ENCODE peak calls at places on chromosomes 3 and 15, in eight cellular contexts. P is heart left ventricle, H is tibial nerve, L is iPS DF 6.9, K is Panc1, Y is lung, M is right cardiac atrium, Q is pancreas. E is an unnamed sample. For H3K4me1 and H3K9me3, the result is how much of the 10 kb centered on the place peaks cover.

GRCh38 chr3:8968375-8968882 is 5.2 kb upstream of the RAD18 start:
- DNase-seq in P (no peak), H (no peak), L (no peak), K (no peak), Y (no peak), M (no peak), Q (no peak), E (no peak)

GRCh38 chr3:73192036-73192738 is 130.7 kb downstream of the EBLN2 start:
- DNase-seq in P (no peak), H (no peak), L (peak), K (no peak), Y (no peak), M (no peak), Q (no peak), E (no peak)

GRCh38 chr15:73156431-73157191 is 104.3 kb downstream of the NEO1 start:
- DNase-seq in P (no peak), H (no peak), L (no peak), K (no peak), Y (no peak), M (peak), Q (no peak), E (no peak)

GRCh38 chr3:178099885-178100284 is 436.4 kb upstream of the KCNMB2 start:
- DNase-seq in P (no peak), H (no peak), L (no peak), K (no peak), Y (no peak), M (no peak), Q (no peak), E (no peak)

GRCh38 chr3:197031315-197032285 is 2.0 kb upstream of the MELTF start:
- DNase-seq in P (peak), H (peak), L (no peak), K (peak), Y (peak), M (peak), Q (no peak), E (peak)

GRCh38 chr3:138260636-138261035 is 69.0 kb downstream of the NME9 start:
- DNase-seq in P (no peak), H (no peak), L (no peak), K (no peak), Y (no peak), M (no peak), Q (no peak), E (no peak)

GRCh38 chr3:108468577-108468976 is 41.8 kb downstream of the MYH15 start:
- DNase-seq in P (no peak), H (no peak), L (no peak), K (no peak), Y (no peak), M (no peak), Q (no peak), E (no peak)

GRCh38 chr3:73520931-73521461 is 103.7 kb downstream of the PDZRN3 start:
- DNase-seq in P (no peak), H (peak), L (no peak), K (no peak), Y (no peak), M (peak), Q (no peak), E (peak)

GRCh38 chr3:141440942-141441341 is 45.9 kb upstream of the RASA2 start:
- DNase-seq in P (no peak), H (no peak), L (no peak), K (no peak), Y (no peak), M (no peak), Q (no peak), E (no peak)

GRCh38 chr3:45426161-45426560 is 37.8 kb downstream of the LARS2 start:
- DNase-seq in P (no peak), H (no peak), L (peak), K (no peak), Y (peak), M (no peak), Q (no peak), E (no peak)

DNA sequence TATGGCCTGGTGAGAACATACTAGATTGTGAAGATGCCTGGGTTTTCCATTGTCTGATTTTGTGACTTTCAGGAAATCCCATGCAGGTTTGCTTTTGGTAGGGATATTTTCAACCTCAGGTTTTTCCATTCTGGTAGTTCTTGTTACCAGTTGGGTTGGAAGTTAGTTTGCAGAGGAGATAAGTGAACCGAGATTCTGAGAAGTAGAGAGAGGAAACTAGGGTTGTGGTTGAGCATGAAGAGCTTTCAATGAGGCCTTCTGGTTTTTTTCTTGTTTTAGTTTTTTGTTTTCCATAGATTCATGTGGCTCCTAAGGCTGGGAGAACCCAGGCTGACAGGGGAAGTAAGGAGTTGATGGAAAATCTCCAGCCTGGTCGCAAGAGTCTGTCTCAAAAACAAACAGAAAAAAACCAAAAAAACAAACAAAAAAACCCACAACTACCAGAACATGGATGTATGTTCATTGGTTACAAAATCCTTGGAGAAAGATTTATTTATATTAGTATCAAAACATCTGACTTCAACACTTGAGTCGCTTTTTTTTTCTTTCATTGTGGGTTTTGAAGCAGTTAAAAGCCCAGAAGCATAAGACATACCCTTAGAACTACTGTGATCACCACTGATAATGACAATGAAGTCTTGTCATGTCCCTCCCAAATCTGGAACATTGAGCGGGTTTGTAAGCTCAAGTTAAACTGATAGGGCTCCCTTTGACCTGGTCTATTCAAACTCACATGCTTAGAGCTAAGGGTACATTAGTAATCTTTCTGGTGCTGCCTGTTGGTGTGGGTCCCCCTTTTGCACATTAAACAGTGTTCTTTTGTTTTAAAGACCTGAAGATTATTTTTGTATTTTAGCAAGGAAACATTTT is 3.2 kb downstream of the GPR171 start:
- DNase-seq in P (no peak), H (no peak), L (no peak), K (no peak), Y (no peak), M (no peak), Q (no peak), E (no peak)
- H3K4me1 ChIP-seq in P (under half), H (under half), L (under half), K (under half), Y (under half), M (under half), Q (under half), E (under half)

DNA sequence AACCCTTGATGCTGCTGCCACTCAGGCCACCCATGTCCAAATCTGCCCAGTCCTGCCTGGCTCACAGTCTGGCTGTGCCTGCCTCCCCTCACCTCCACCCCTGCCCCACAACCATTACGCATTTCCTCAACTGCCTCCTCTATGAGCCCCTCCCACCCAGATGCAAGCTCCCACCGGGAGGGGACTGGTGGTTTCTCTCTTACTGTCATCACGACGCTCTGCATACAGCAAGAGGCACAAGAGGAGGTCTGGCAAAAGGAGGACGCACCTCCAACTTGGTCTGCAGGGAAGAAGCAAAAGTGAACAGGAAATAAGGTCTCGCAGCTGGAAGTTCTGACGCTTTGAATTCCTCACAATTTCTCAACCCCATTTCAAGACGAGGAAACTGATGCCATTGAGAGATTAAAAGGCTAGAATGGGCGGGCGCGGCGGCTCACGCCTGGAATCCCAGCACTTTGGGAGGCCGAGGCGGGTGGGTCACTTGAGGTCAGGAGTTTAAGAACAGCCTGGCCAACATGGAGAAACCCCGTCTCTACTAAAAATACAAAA is 42.3 kb upstream of the MUC4 start:
- DNase-seq in P (no peak), H (no peak), L (no peak), K (no peak), Y (no peak), M (no peak), Q (no peak), E (no peak)
- H3K27ac ChIP-seq in P (no peak), H (no peak), L (no peak), K (no peak), Y (no peak), M (no peak), Q (no peak), E (no peak)

DNA sequence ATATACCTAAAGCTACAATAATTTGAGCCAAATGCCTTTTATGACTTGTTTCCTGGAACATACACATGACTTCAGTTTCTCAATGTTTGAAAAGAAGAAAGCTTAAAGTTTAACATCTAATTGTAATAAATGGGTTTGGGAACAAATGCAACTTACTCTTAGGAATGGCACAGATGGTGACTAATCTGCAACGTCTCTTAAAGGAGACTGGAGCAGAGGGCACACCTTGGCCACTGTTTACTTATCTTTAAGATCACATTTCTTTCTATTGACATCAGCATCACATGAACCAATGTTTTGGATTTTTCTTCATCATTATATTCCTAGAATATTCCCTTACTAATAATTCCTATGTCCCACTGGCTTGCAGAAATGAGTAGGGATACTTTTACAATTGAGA is 229.5 kb downstream of the CHL1 start:
- DNase-seq in P (no peak), H (no peak), L (no peak), K (no peak), Y (no peak), M (no peak), Q (no peak), E (no peak)
- H3K9me3 ChIP-seq in P (under half), H (under half), L (under half), K (under half), Y (under half), M (under half), Q (under half), E (under half)

GRCh38 chr3:147297756-147298155 is 108.6 kb downstream of the ZIC4 start:
- DNase-seq in P (no peak), H (no peak), L (no peak), K (no peak), Y (no peak), M (no peak), Q (no peak), E (no peak)
- H3K4me1 ChIP-seq in P (under half), H (under half), L (under half), K (under half), Y (under half), M (under half), Q (under half), E (under half)

GRCh38 chr3:188154758-188155574 is 1.0 kb downstream of the LPP start:
- DNase-seq in P (no peak), H (no peak), L (no peak), K (no peak), Y (no peak), M (no peak), Q (no peak), E (no peak)

GRCh38 chr3:188151438-188151837 is 2.5 kb upstream of the LPP start:
- DNase-seq in P (no peak), H (no peak), L (no peak), K (no peak), Y (no peak), M (no peak), Q (no peak), E (no peak)

GRCh38 chr3:188152660-188153497 is 1.1 kb upstream of the LPP start:
- DNase-seq in P (no peak), H (peak), L (no peak), K (no peak), Y (peak), M (peak), Q (peak), E (peak)

GRCh38 chr3:188153949-188154757 is at the start of gene LPP:
- DNase-seq in P (peak), H (peak), L (peak), K (no peak), Y (peak), M (peak), Q (peak), E (peak)

DNA sequence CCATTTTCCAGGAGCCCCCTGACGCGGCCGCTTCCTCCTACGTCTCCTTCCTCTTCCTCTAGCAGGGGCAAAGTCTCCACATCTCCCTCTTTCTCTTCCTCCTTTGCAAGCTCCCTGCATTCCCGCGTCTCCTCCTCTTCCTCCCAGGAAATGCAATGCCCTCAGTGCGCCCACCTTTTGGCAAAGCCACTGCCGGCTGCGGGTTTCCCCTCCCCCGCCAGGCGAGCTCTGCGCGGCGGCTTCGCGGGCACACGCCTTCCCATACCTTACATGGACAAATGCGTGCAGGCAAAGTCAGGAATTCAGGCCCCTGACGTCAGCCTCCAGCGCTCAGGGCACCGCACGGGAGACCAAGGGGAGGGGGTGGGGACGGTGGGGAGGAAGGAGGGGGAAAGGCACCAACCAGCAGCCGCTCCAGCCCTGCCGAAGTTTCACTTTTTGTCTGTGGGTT is 434 bp upstream of the LPP start:
- DNase-seq in P (peak), H (peak), L (peak), K (peak), Y (peak), M (peak), Q (peak), E (peak)
- H3K27ac ChIP-seq in P (peak), H (peak), L (no peak), K (peak), Y (peak), M (peak), Q (peak), E (peak)

GRCh38 chr3:173733029-173733652 is 335.6 kb downstream of the NLGN1 start:
- DNase-seq in P (no peak), H (peak), L (no peak), K (no peak), Y (no peak), M (no peak), Q (no peak), E (no peak)
- H3K9me3 ChIP-seq in P (under half), H (under half), L (under half), K (under half), Y (under half), M (under half), Q (under half), E (under half)

DNA sequence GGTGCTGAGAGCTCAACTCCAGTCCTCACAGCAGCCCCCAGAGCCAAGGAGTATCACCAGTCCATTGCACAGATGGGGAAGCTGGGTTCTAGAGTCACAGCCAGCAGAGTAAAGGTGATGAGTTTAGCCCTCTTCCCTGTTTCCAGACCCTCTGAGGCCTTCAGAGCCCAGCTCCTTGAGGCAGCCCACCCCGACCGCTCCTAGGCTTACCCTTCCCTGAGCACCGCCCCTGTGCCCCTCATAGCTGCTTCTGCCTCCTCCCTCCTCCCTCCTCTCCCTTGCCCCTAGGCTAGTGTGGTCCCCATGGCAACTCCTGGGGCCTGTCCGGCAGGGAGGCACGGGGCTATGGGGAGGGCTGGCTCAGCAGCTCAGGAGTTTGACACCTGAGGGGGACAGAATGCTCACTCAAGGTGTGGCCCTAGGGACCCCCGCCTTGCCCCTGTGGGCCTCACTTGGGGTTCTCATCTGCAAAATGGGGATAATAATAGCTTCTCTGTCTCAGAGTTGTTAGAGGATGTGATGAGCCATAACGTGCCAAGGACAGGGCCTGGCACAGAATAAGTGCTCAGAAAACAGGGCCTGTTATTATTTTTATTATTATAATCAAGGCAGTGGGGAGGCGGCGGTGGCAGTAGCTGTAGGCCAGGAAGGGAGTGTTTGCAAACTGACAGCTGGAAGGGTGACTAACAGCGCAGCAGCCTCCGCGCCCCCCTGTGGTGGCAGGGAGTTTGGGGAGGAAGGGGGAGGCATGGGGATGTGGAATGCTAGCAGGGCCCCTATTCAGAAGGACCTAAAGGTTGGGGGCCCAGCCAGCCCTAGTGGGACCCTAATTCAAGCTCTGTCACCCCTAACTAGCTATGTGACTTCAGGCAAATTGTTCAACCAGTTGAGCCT is 11.5 kb downstream of the CSK start:
- DNase-seq in P (no peak), H (no peak), L (no peak), K (no peak), Y (no peak), M (peak), Q (no peak), E (no peak)
- H3K4me1 ChIP-seq in P (half or more), H (half or more), L (under half), K (under half), Y (under half), M (under half), Q (under half), E (under half)

DNA sequence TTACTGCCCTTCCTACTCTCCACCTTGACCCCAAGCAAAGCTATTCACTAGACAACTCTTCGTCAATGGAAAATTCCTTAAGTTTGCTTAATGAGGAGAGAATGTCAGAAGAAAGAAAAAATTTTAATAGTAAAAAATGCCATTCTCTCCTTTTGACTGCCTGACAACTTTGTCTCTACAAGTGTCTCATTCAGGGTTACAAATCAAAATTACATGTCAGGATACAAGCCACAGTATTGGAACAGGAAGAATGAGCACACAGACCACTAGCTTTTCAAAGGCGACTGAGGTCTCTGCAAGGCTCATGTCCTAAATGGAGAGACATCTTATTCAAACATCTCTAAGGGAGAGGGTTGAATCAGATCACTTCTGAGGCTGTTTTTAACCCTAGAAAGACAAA is 12.6 kb upstream of the MEIS2 start:
- DNase-seq in P (no peak), H (no peak), L (no peak), K (no peak), Y (no peak), M (no peak), Q (no peak), E (no peak)
- H3K27ac ChIP-seq in P (no peak), H (no peak), L (no peak), K (no peak), Y (no peak), M (no peak), Q (no peak), E (no peak)

GRCh38 chr15:86591994-86592746 is 512.5 kb downstream of the AGBL1 start:
- DNase-seq in P (peak), H (peak), L (no peak), K (no peak), Y (no peak), M (peak), Q (no peak), E (no peak)

GRCh38 chr15:86591158-86591557 is 511.5 kb downstream of the AGBL1 start:
- DNase-seq in P (no peak), H (no peak), L (no peak), K (no peak), Y (no peak), M (no peak), Q (no peak), E (no peak)

GRCh38 chr15:86590461-86590860 is 510.8 kb downstream of the AGBL1 start:
- DNase-seq in P (no peak), H (no peak), L (no peak), K (no peak), Y (no peak), M (no peak), Q (no peak), E (no peak)

GRCh38 chr15:86588413-86588812 is 508.7 kb downstream of the AGBL1 start:
- DNase-seq in P (no peak), H (no peak), L (no peak), K (no peak), Y (no peak), M (no peak), Q (no peak), E (no peak)
- H3K9me3 ChIP-seq in P (under half), H (under half), L (under half), K (under half), Y (under half), M (under half), Q (under half), E (under half)